ENCODE peak calls at places on chromosome 5, in seven cellular contexts. N, K, L, W, P, Q and X are unnamed samples.

GRCh38 chr5:72611111-72611724 is 104.0 kb upstream of the ZNF366 start:
- DNase-seq in L (peak; percentile 90), W (peak; percentile 71), N (peak; percentile 72), P (peak; percentile 79), K (peak; percentile 88), Q (peak; percentile 89), X (peak; percentile 74)

GRCh38 chr5:133295520-133295919 is 243.7 kb downstream of the HSPA4 start:
- DNase-seq in Q (peak; percentile 29), W (no peak), K (no peak), L (peak; percentile 30), P (no peak), N (no peak), X (no peak)

GRCh38 chr5:119269061-119269579 is 86.7 kb upstream of the TNFAIP8 start:
- DNase-seq in Q (peak; percentile 37), N (peak; percentile 20), L (peak; percentile 31), P (no peak), W (peak; percentile 14), K (peak; percentile 45), X (peak; percentile 31)

GRCh38 chr5:111389390-111390082 is 122.8 kb downstream of the STARD4 start:
- DNase-seq in L (peak; percentile 94), K (no peak), P (no peak), N (no peak), W (no peak), Q (peak; percentile 36), X (peak; percentile 24)

GRCh38 chr5:57842376-57843015 is 359.9 kb upstream of the ACTBL2 start:
- DNase-seq in W (no peak), N (no peak), P (no peak), K (no peak), L (no peak), Q (peak; percentile 30), X (peak; percentile 33)

GRCh38 chr5:21236896-21237830 is 1249.2 kb upstream of the CDH18 start:
- DNase-seq in N (no peak), K (no peak), L (no peak), Q (peak; percentile 8), W (no peak), P (no peak), X (no peak)

GRCh38 chr5:143258559-143259253 is 144.8 kb downstream of the NR3C1 start:
- DNase-seq in Q (no peak), K (no peak), L (peak; percentile 52), N (no peak), W (no peak), P (no peak), X (no peak)

GRCh38 chr5:164277720-164278119 is 772.3 kb downstream of the MAT2B start:
- DNase-seq in Q (peak; percentile 58), K (no peak), W (no peak), L (no peak), P (no peak), N (no peak), X (no peak)

GRCh38 chr5:177443144-177443983 is 3.2 kb upstream of the PRR7 start:
- DNase-seq in Q (no peak), P (no peak), K (no peak), N (no peak), L (no peak), W (no peak), X (no peak)

GRCh38 chr5:157778121-157778805 is 34.8 kb downstream of the LSM11 start:
- DNase-seq in P (no peak), L (peak; percentile 30), N (no peak), W (no peak), K (peak; percentile 19), Q (peak; percentile 67), X (peak; percentile 79)

GRCh38 chr5:88190106-88190834 is 78.4 kb downstream of the TMEM161B start:
- DNase-seq in K (no peak), Q (peak; percentile 18), W (peak; percentile 14), L (no peak), P (no peak), N (no peak), X (no peak)

GRCh38 chr5:132086277-132086794 is 12.7 kb downstream of the CSF2 start:
- DNase-seq in Q (peak; percentile 86), P (peak; percentile 29), K (peak; percentile 63), N (peak; percentile 74), W (peak; percentile 24), L (peak; percentile 97), X (peak; percentile 92)

GRCh38 chr5:170552486-170553122 is 48.8 kb downstream of the KCNIP1 start:
- DNase-seq in L (peak; percentile 58), N (peak; percentile 83), P (peak; percentile 86), W (peak; percentile 28), Q (peak; percentile 90), K (peak; percentile 88), X (peak; percentile 95)

GRCh38 chr5:134603059-134603458 is 29.6 kb downstream of the SAR1B start:
- DNase-seq in P (no peak), L (peak; percentile 53), N (no peak), K (no peak), Q (peak; percentile 68), W (no peak), X (no peak)

GRCh38 chr5:58462154-58462553 is 2.3 kb upstream of the PLK2 start:
- DNase-seq in N (no peak), W (no peak), L (no peak), P (no peak), K (peak; percentile 80), Q (no peak), X (peak; percentile 10)

GRCh38 chr5:150044334-150044681 is 42.0 kb downstream of the CSF1R start:
- DNase-seq in K (peak; percentile 42), N (no peak), P (no peak), Q (peak; percentile 94), W (no peak), L (peak; percentile 72), X (peak; percentile 41)

GRCh38 chr5:133252133-133252480 is 200.3 kb downstream of the HSPA4 start:
- DNase-seq in W (no peak), L (no peak), P (no peak), K (no peak), Q (no peak), N (no peak), X (no peak)

GRCh38 chr5:137401946-137402345 is 97.2 kb downstream of the SPOCK1 start:
- DNase-seq in W (no peak), N (no peak), K (no peak), L (no peak), P (no peak), Q (no peak), X (no peak)

GRCh38 chr5:37918420-37918819 is 78.6 kb upstream of the GDNF start:
- DNase-seq in W (no peak), P (no peak), K (no peak), N (no peak), Q (peak; percentile 12), L (no peak), X (no peak)

GRCh38 chr5:123414975-123415374 is 8.2 kb downstream of the CEP120 start:
- DNase-seq in Q (no peak), P (no peak), W (no peak), L (no peak), K (no peak), N (no peak), X (no peak)

GRCh38 chr5:56233230-56233629 is at the start of gene ANKRD55:
- DNase-seq in Q (peak; percentile 7), N (no peak), L (no peak), W (peak; percentile 6), P (no peak), K (no peak), X (no peak)
- H3K4me3 ChIP-seq in Q (no peak within 1 kb of the TSS), N (no peak within 1 kb of the TSS), L (no peak within 1 kb of the TSS), W (no peak within 1 kb of the TSS), P (no peak within 1 kb of the TSS), K (no peak within 1 kb of the TSS), X (no peak within 1 kb of the TSS)

GRCh38 chr5:82176115-82176514 is 102.0 kb downstream of the RPS23 start:
- DNase-seq in K (no peak), Q (peak; percentile 58), L (peak; percentile 16), W (no peak), N (no peak), P (no peak), X (no peak)

GRCh38 chr5:82174919-82175219 is 103.3 kb downstream of the RPS23 start:
- DNase-seq in N (no peak), W (no peak), Q (no peak), L (no peak), K (no peak), P (no peak), X (no peak)

GRCh38 chr5:82169892-82170291 is 108.3 kb downstream of the RPS23 start:
- DNase-seq in P (no peak), L (no peak), W (no peak), N (no peak), Q (no peak), K (no peak), X (no peak)

GRCh38 chr5:82178378-82178777 is 99.8 kb downstream of the RPS23 start:
- DNase-seq in L (no peak), K (no peak), P (no peak), N (no peak), W (no peak), Q (no peak), X (no peak)

DNA sequence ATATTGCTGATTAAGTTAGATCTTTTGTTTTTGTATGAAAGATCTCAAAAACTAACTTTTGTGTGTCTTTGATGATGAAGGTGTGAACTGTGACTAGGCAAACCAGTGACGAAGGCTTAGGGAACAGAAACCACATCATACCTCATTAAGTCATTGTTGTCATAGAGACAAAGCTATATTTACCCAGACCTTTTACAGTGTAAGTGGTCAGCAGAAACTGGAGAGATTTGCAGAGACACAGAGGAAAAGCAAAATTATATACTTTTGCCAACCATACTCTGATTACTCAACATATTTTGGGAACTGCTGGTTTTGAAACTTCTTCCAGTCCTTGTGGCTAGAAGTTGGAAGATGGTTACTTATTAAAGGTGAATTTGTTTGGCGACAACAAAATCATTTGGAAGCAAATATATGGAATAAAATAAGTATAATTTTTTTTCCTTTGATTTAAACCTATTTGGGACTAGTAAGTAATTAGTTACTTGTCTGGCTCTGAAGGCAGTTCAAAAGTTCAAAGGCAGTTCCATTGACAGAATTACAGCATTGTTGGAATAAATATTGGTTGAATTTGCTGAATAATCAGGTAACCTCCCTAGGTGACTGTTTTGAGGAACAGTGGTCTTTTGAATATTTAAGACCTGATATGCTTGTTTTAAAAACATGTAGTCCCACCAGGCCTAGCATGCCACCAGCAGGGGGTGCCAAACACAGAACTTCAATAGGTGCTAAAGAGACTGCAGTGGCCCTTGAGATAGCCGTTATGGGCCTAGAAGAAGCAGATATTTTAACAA is 103.8 kb downstream of the RPS23 start:
- DNase-seq in W (no peak), Q (peak; percentile 84), K (peak; percentile 70), N (peak; percentile 46), P (peak; percentile 50), L (peak; percentile 82), X (peak; percentile 63)
- H3K4me3 ChIP-seq in W (no peak overlapping the region), Q (no peak overlapping the region), K (no peak overlapping the region), N (no peak overlapping the region), P (no peak overlapping the region), L (no peak overlapping the region), X (no peak overlapping the region)

GRCh38 chr5:167821669-167822068 is 469.8 kb upstream of the WWC1 start:
- DNase-seq in K (no peak), P (no peak), Q (no peak), N (no peak), L (no peak), W (no peak), X (no peak)
- H3K4me3 ChIP-seq in K (no peak overlapping the region), P (no peak overlapping the region), Q (no peak overlapping the region), N (no peak overlapping the region), L (peak overlapping the region; percentile 15), W (no peak overlapping the region), X (peak overlapping the region; percentile 18)

DNA sequence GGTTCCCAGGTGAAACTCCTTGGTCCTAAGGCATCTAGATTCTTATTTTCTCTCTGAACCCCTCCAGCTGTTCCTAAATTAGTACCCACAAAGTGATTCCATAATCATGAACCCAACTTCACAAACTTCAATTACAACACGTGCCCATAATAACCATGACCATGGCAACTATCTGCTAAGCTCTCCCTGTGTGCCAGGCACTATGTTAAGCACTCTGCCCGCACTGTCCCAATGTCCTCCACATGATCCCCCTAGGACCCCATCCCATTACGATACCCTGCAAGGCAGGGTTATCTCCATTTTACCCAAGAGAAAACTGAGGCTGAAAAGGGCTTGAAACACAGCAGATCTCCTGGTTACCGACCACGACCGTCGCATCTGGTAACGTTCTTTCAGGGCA is 25.3 kb upstream of the ZNF622 start:
- DNase-seq in P (no peak), K (no peak), Q (no peak), N (no peak), W (no peak), L (no peak), X (no peak)
- H3K4me3 ChIP-seq in P (no peak overlapping the region), K (no peak overlapping the region), Q (no peak overlapping the region), N (peak overlapping the region; percentile 18), W (no peak overlapping the region), L (no peak overlapping the region), X (no peak overlapping the region)